ENCODE peak calls at places on chromosome 17, in five cellular contexts. J is HCT116, Q is SK-N-SH, R is cardiac muscle cell, I is A549. N is an unnamed sample.

GRCh38 chr17:82767041-82767754 is 15.3 kb downstream of the TBCD start:
- DNase-seq in J (no peak), Q (peak; percentile 76), R (peak; percentile 60), I (peak; percentile 57), N (peak; percentile 24)

GRCh38 chr17:46800573-46800972 is 17.9 kb downstream of the WNT3 start:
- DNase-seq in J (no peak), Q (no peak), R (no peak), I (no peak), N (no peak)

GRCh38 chr17:27989046-27989445 is 53.4 kb upstream of the NLK start:
- DNase-seq in J (no peak), Q (no peak), R (no peak), I (no peak), N (no peak)

GRCh38 chr17:69717214-69717613 is 302.7 kb downstream of the MAP2K6 start:
- DNase-seq in J (no peak), Q (no peak), R (no peak), I (no peak), N (no peak)

GRCh38 chr17:45584092-45585036 is 93.8 kb upstream of the PLEKHM1 start:
- DNase-seq in J (peak; percentile 39), Q (peak; percentile 83), R (peak; percentile 57), I (peak; percentile 80), N (peak; percentile 53)

GRCh38 chr17:16287563-16288027 is 65.7 kb downstream of the CENPV start:
- DNase-seq in J (no peak), Q (no peak), R (peak; percentile 91), I (peak; percentile 60), N (peak; percentile 85)

GRCh38 chr17:57478433-57478832 is 222.1 kb downstream of the MSI2 start:
- DNase-seq in J (no peak), Q (no peak), R (peak; percentile 94), I (no peak), N (peak; percentile 82)

GRCh38 chr17:50185724-50186545 is 15.5 kb downstream of the COL1A1 start:
- DNase-seq in J (no peak), Q (no peak), R (peak; percentile 60), I (no peak), N (peak; percentile 52)

GRCh38 chr17:53150101-53150698 is 672.5 kb upstream of the KIF2B start:
- DNase-seq in J (no peak), Q (peak; percentile 23), R (peak; percentile 25), I (peak; percentile 7), N (no peak)

GRCh38 chr17:7541074-7541621 is 7.7 kb upstream of the TNFSF12 start:
- DNase-seq in J (no peak), Q (no peak), R (no peak), I (no peak), N (no peak)

GRCh38 chr17:81513669-81514484 is 1.3 kb upstream of the ACTG1 start:
- DNase-seq in J (no peak), Q (no peak), R (peak; percentile 80), I (peak; percentile 86), N (peak; percentile 78)
- TF ChIP-seq CTCF in J (no peak), Q (no peak), R (no peak), I (no peak), N (peak; percentile 12)

GRCh38 chr17:55322451-55322985 is 57.8 kb downstream of the HLF start:
- DNase-seq in J (no peak), Q (no peak), R (no peak), I (no peak), N (no peak)

GRCh38 chr17:55321507-55322064 is 56.8 kb downstream of the HLF start:
- DNase-seq in J (no peak), Q (no peak), R (no peak), I (no peak), N (no peak)

GRCh38 chr17:55319933-55320593 is 55.3 kb downstream of the HLF start:
- DNase-seq in J (no peak), Q (no peak), R (no peak), I (no peak), N (no peak)

GRCh38 chr17:55318715-55319487 is 54.1 kb downstream of the HLF start:
- DNase-seq in J (no peak), Q (no peak), R (no peak), I (no peak), N (no peak)

DNA sequence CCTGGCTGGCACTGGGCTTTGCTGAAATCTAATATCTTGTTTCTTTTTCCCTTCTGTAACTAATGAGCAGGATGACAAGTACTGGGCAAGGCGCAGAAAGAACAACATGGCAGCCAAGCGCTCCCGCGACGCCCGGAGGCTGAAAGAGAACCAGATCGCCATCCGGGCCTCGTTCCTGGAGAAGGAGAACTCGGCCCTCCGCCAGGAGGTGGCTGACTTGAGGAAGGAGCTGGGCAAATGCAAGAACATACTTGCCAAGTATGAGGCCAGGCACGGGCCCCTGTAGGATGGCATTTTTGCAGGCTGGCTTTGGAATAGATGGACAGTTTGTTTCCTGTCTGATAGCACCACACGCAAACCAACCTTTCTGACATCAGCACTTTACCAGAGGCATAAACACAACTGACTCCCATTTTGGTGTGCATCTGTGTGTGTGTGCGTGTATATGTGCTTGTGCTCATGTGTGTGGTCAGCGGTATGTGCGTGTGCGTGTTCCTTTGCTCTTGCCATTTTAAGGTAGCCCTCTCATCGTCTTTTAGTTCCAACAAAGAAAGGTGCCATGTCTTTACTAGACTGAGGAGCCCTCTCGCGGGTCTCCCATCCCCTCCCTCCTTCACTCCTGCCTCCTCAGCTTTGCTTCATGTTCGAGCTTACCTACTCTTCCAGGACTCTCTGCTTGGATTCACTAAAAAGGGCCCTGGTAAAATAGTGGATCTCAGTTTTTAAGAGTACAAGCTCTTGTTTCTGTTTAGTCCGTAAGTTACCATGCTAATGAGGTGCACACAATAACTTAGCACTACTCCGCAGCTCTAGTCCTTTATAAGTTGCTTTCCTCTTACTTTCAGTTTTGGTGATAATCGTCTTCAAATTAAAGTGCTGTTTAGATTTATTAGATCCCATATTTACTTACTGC is 56.1 kb downstream of the HLF start:
- DNase-seq in J (no peak), Q (no peak), R (no peak), I (no peak), N (no peak)
- H3K4me3 ChIP-seq in J (no peak overlapping the region), Q (no peak overlapping the region), R (no peak overlapping the region), I (no peak overlapping the region), N (no peak overlapping the region)

GRCh38 chr17:44343510-44344209 is 1.4 kb upstream of the GRN start:
- DNase-seq in J (no peak), Q (no peak), R (no peak), I (no peak), N (no peak)

GRCh38 chr17:44344939-44345496 is at the start of gene GRN:
- DNase-seq in J (peak; percentile 99), Q (peak; percentile 97), R (peak; percentile 100), I (peak; percentile 100), N (peak; percentile 99)

GRCh38 chr17:44346064-44346844 is 1.2 kb downstream of the GRN start:
- DNase-seq in J (no peak), Q (peak; percentile 33), R (no peak), I (no peak), N (no peak)

GRCh38 chr17:44348234-44348987 is 3.3 kb downstream of the GRN start:
- DNase-seq in J (no peak), Q (no peak), R (no peak), I (no peak), N (peak; percentile 43)

DNA sequence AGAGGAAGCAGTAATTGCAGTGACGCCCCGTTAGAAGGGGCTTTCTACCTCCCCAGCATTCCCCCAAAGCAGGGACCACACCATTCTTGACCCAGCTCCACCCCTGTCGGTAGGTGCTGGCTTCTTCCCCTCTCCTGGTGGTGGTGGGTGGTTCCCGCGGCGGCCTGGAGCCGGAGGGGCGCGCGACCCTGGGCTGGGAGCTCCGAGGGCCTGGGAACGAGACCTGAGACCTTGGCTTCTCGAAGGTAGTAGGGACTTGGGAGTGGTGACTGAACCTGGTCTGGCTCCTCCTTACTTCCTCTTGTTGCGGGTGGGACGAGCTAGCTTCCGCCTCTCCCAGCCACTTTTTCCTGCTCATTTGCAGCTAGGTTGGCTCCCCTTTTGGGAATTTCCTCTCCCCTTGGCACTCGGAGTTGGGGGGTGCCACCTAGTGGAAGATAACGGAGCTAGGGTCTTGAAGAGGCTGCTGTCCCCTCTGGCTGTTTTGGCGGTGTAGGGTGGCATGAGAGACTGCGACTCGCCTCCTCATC is 460 bp downstream of the GRN start:
- DNase-seq in J (peak; percentile 57), Q (peak; percentile 81), R (peak; percentile 55), I (peak; percentile 75), N (peak; percentile 56)
- TF ChIP-seq CTCF in J (peak; percentile 60), Q (peak; percentile 61), R (peak; percentile 33), I (peak; percentile 54), N (peak; percentile 58)

DNA sequence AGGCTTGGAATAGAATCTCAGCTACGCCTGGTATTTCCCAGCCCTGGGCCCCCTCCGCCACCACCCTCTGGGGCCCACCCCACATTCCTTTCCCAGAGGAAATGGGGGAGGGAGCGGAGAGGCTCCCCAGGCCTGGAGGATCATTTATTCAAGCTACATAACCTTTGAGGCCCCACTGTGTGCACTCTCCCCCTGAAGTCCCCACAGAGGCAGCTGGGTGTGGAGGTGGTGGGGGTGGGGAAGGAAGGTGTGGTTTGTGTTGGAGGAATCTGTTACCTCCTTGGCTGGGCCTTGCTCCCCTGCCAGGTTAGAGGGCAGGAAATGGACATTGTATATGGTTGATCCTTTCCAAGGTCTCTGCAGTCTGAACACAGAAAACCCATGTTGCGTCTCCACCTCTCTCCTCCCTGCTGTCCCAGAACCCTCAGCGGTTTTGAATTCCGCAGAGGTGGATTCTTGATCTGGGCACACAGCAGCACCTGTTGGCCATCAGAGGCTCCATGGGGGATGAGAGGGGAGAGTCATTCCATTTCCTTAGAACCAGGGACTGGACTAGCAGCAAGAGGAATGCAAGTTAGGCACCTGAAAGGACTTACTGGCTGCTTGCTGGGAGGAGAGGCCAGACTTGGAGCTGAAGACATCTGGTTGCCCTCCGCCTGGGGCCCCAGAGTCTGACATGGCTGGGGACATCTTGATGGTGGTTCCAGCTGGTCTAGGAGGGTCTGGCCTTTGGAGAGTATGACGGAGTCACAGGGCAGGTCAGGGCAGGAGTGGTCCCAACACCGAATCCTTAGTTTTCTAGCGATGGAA is 23.0 kb downstream of the ARHGAP23 start:
- DNase-seq in J (no peak), Q (no peak), R (peak; percentile 89), I (peak; percentile 76), N (peak; percentile 82)
- H3K4me3 ChIP-seq in J (peak overlapping the region; percentile 17), Q (peak overlapping the region; percentile 20), R (no peak overlapping the region), I (no peak overlapping the region), N (peak overlapping the region; percentile 27)

DNA sequence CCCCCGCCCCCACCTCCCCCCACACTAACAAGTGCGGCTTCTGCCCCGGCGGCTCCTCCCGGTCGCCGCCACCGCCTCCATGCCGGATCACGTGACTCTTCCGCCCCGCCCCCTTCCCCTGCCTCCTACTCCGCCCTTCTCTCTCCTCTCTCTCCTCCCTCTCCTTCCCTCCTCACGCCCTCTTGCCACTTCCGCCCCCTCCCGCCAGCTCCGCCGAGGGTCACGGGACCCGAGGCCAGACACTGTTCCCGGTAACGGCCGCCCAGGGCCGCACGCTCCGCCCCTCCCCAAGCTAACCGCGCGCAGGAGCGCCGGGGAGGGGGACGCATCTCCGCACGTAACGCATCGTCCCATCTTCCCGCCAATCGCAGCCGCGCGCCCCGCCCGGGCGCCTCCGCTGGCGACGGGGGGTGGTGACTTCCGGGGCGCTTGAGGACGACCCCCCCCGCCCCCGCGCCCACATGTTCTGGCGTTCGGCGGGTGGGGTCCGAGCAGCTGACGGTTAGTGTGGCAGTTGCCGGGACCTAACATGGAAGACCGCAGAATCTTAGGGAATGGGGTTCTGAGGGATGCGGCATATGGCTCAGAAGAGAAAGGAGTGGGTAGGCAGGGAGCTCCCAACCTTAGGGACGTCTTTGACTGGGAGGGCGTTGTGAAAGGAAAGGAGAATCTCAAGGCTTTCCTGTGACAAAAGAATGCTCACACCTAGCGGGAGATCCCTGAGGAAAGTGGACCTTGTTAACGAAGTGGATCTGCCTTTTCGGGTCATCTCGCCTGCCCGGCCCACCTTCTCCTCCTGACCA is at the start of gene USP32:
- DNase-seq in J (peak; percentile 96), Q (peak; percentile 98), R (peak; percentile 100), I (peak; percentile 99), N (peak; percentile 99)
- TF ChIP-seq CTCF in J (peak; percentile 39), Q (peak; percentile 35), R (peak; percentile 34), I (no peak), N (no peak)